ENCODE peak calls at places on chromosomes 13 and 19, in nine cellular contexts. A, Z, X, W, N, E, I, S and D are unnamed samples.

GRCh38 chr19:46660601-46661019 is 372 bp downstream of the DACT3 start:
- DNase-seq in A (peak; percentile 49), Z (no peak), X (peak; percentile 40), W (no peak), N (no peak), E (no peak), I (no peak), S (no peak), D (no peak)

GRCh38 chr19:28632357-28633076 is 580.4 kb downstream of the UQCRFS1 start:
- DNase-seq in A (no peak), Z (no peak), X (no peak), W (no peak), N (no peak), E (no peak), I (no peak), S (no peak), D (no peak)

GRCh38 chr13:111082240-111082639 is 32.9 kb upstream of the ARHGEF7 start:
- DNase-seq in A (no peak), Z (no peak), X (no peak), W (no peak), N (no peak), E (no peak), I (no peak), S (no peak), D (no peak)

GRCh38 chr19:16371540-16371986 is 46.9 kb downstream of the KLF2 start:
- DNase-seq in A (peak; percentile 79), Z (no peak), X (no peak), W (no peak), N (peak; percentile 79), E (peak; percentile 90), I (peak; percentile 85), S (no peak), D (no peak)

GRCh38 chr13:30872685-30873443 is 33.2 kb upstream of the MEDAG start:
- DNase-seq in A (no peak), Z (peak; percentile 85), X (peak; percentile 88), W (peak; percentile 81), N (no peak), E (no peak), I (no peak), S (no peak), D (peak; percentile 89)

GRCh38 chr19:17076539-17076919 is 952 bp downstream of the MYO9B start:
- DNase-seq in A (no peak), Z (no peak), X (peak; percentile 17), W (no peak), N (no peak), E (peak; percentile 27), I (no peak), S (no peak), D (no peak)

GRCh38 chr19:13172335-13173128 is 22.3 kb downstream of the IER2 start:
- DNase-seq in A (peak; percentile 58), Z (peak; percentile 89), X (no peak), W (peak; percentile 92), N (no peak), E (peak; percentile 85), I (peak; percentile 88), S (no peak), D (no peak)

GRCh38 chr19:6100284-6100915 is 9.9 kb downstream of the RFX2 start:
- DNase-seq in A (peak; percentile 56), Z (no peak), X (peak; percentile 5), W (no peak), N (no peak), E (no peak), I (no peak), S (no peak), D (no peak)

GRCh38 chr13:110712081-110712848 is 1.2 kb upstream of the ING1 start:
- DNase-seq in A (peak; percentile 81), Z (peak; percentile 93), X (peak; percentile 90), W (peak; percentile 91), N (peak; percentile 82), E (peak; percentile 91), I (peak; percentile 89), S (peak; percentile 77), D (peak; percentile 94)

GRCh38 chr13:44680746-44681355 is 104.7 kb upstream of the TSC22D1 start:
- DNase-seq in A (no peak), Z (no peak), X (no peak), W (no peak), N (no peak), E (no peak), I (no peak), S (no peak), D (no peak)

GRCh38 chr13:26584713-26585112 is 27.2 kb downstream of the WASF3 start:
- DNase-seq in A (no peak), Z (no peak), X (no peak), W (no peak), N (no peak), E (no peak), I (no peak), S (no peak), D (no peak)

GRCh38 chr19:49613374-49613773 is 22.4 kb downstream of the PRR12 start:
- DNase-seq in A (no peak), Z (no peak), X (no peak), W (no peak), N (no peak), E (no peak), I (no peak), S (no peak), D (no peak)

GRCh38 chr19:37932985-37933953 is 26.3 kb downstream of the SIPA1L3 start:
- DNase-seq in A (no peak), Z (no peak), X (no peak), W (no peak), N (no peak), E (peak; percentile 75), I (peak; percentile 60), S (no peak), D (no peak)

GRCh38 chr19:8208119-8208709 is 956 bp upstream of the CERS4 start:
- DNase-seq in A (no peak), Z (peak; percentile 73), X (peak; percentile 69), W (no peak), N (no peak), E (no peak), I (peak; percentile 60), S (peak; percentile 63), D (no peak)

DNA sequence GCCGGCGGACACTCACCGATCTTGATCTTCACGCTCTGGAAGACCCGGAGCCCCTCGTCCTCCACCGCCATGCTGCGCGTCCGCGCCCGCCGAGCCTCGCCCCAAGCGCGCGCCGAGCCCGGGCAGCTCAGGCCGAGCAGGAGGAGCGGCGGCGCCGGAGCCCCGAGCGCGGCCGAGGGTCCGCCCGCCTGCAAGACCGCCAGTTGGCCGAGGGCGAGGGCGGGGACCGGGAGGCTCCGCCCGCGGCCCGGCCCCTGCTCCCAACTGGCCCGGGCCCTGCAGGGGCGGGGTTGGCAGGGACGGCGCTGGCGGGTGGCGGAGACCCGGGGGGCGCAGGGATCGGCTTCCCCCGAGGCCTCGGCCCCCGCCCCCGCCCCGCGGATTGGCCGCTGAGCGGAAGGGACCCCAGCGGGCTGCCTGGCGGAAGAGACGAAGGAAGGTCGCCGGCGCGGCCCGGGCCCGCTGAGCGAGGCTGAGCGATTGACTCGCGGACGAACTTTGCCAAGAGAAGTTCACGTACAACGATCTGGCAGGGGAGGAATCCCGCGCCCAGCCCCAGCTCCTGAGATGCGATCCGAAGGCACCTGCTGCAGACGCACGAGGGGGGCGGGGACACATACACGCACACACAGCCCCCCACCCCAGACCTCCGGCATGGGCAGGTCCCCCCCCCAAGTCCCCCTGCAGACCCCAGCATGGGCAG is at the start of gene RASA3:
- DNase-seq in A (peak; percentile 93), Z (peak; percentile 88), X (peak; percentile 90), W (peak; percentile 83), N (no peak), E (peak; percentile 84), I (peak; percentile 82), S (peak; percentile 88), D (no peak)
- TF ChIP-seq POLR2AphosphoS5 in A (peak; percentile 22), Z (peak; percentile 69), X (peak; percentile 58), W (no peak), N (no peak), E (peak; percentile 72), I (peak; percentile 7), S (no peak), D (no peak)

DNA sequence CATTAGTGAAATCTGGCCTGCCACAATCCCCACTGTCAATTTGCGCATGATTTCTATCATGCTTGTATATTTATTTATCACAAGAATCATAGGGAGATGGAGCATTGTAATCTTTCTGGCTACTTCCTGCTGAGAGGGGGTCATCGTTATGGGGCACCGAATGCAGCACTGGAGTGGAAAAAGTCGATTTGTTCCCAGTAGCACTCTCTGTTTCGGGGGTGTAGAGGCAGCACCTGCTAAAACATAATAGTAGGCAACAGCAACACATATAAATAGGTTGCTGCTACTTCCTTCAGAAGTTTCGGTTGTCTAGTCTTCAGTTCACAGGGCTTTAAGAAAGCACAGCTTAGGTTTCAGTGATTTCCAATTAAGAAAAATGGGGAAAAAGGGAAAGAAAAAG is 23.4 kb upstream of the CEACAM21 start:
- DNase-seq in A (no peak), Z (no peak), X (no peak), W (no peak), N (peak; percentile 79), E (peak; percentile 50), I (no peak), S (no peak), D (no peak)
- H3K4me1 ChIP-seq in A (no peaks in the 10 kb centered on the region), Z (no peaks in the 10 kb centered on the region), X (peaks cover 26% of the 10 kb centered on the region), W (no peaks in the 10 kb centered on the region), N (peaks cover 26% of the 10 kb centered on the region), E (peaks cover 4% of the 10 kb centered on the region), I (no peaks in the 10 kb centered on the region), S (no peaks in the 10 kb centered on the region), D (no peaks in the 10 kb centered on the region)

GRCh38 chr13:72221276-72221962 is 354.4 kb upstream of the DACH1 start:
- DNase-seq in A (peak; percentile 17), Z (no peak), X (peak; percentile 86), W (peak; percentile 55), N (no peak), E (peak; percentile 40), I (no peak), S (peak; percentile 82), D (no peak)
- TF ChIP-seq POLR2AphosphoS5 in A (no peak), Z (no peak), X (no peak), W (no peak), N (no peak), E (no peak), I (no peak), S (no peak), D (no peak)

GRCh38 chr19:44590245-44591059 is 22.9 kb upstream of the IGSF23 start:
- DNase-seq in A (no peak), Z (no peak), X (no peak), W (no peak), N (no peak), E (no peak), I (no peak), S (no peak), D (no peak)
- H3K4me1 ChIP-seq in A (peaks cover 38% of the 10 kb centered on the region), Z (no peaks in the 10 kb centered on the region), X (peaks cover 11% of the 10 kb centered on the region), W (peaks cover 3% of the 10 kb centered on the region), N (no peaks in the 10 kb centered on the region), E (no peaks in the 10 kb centered on the region), I (peaks cover 53% of the 10 kb centered on the region), S (peaks cover 5% of the 10 kb centered on the region), D (no peaks in the 10 kb centered on the region)

GRCh38 chr13:39451301-39451700 is 151.7 kb downstream of the LHFPL6 start:
- DNase-seq in A (no peak), Z (no peak), X (no peak), W (no peak), N (no peak), E (no peak), I (no peak), S (no peak), D (no peak)
- TF ChIP-seq POLR2AphosphoS5 in A (no peak), Z (peak; percentile 31), X (no peak), W (no peak), N (no peak), E (no peak), I (no peak), S (no peak), D (no peak)

GRCh38 chr19:1066251-1066747 is 668 bp upstream of the ARHGAP45 start:
- DNase-seq in A (no peak), Z (no peak), X (peak; percentile 62), W (peak; percentile 67), N (no peak), E (no peak), I (no peak), S (peak; percentile 59), D (no peak)
- H3K4me1 ChIP-seq in A (peaks cover 88% of the 10 kb centered on the region), Z (peaks cover 28% of the 10 kb centered on the region), X (peaks cover 8% of the 10 kb centered on the region), W (peaks cover 57% of the 10 kb centered on the region), N (peaks cover 17% of the 10 kb centered on the region), E (peaks cover 55% of the 10 kb centered on the region), I (peaks cover 73% of the 10 kb centered on the region), S (peaks cover 28% of the 10 kb centered on the region), D (peaks cover 55% of the 10 kb centered on the region)